ENCODE peak calls at places on chromosome 18, in four cellular contexts. I, R, X and P are unnamed samples.

GRCh38 chr18:3584897-3585460 is 135.0 kb downstream of the TGIF1 start:
- DNase-seq in I (no peak), R (peak; percentile 39), X (no peak), P (peak; percentile 45)

GRCh38 chr18:56286775-56287174 is 351.6 kb downstream of the TXNL1 start:
- DNase-seq in R (no peak), I (no peak), X (no peak), P (no peak)

GRCh38 chr18:76412818-76413565 is 82.0 kb downstream of the ZNF516 start:
- DNase-seq in R (no peak), I (no peak), X (no peak), P (no peak)

GRCh38 chr18:52531836-52532235 is 191.8 kb downstream of the DCC start:
- DNase-seq in X (no peak), I (no peak), R (no peak), P (no peak)

GRCh38 chr18:61589724-61590065 is 256.5 kb downstream of the CDH20 start:
- DNase-seq in X (no peak), R (no peak), I (no peak), P (no peak)

GRCh38 chr18:64807560-64807959 is 658.7 kb upstream of the LINC00305 start:
- DNase-seq in X (no peak), I (no peak), R (no peak), P (no peak)

GRCh38 chr18:76721207-76721996 is 101.0 kb upstream of the ZNF236 start:
- DNase-seq in I (no peak), X (no peak), R (no peak), P (no peak)

GRCh38 chr18:9437049-9437448 is 38.3 kb upstream of the RALBP1 start:
- DNase-seq in I (no peak), R (no peak), X (no peak), P (no peak)

GRCh38 chr18:5543854-5544389 is at the start of gene EPB41L3:
- DNase-seq in X (no peak), I (no peak), R (no peak), P (peak; percentile 49)

GRCh38 chr18:13464432-13465125 is 246.0 kb downstream of the LDLRAD4 start:
- DNase-seq in X (peak; percentile 44), I (no peak), R (no peak), P (no peak)

DNA sequence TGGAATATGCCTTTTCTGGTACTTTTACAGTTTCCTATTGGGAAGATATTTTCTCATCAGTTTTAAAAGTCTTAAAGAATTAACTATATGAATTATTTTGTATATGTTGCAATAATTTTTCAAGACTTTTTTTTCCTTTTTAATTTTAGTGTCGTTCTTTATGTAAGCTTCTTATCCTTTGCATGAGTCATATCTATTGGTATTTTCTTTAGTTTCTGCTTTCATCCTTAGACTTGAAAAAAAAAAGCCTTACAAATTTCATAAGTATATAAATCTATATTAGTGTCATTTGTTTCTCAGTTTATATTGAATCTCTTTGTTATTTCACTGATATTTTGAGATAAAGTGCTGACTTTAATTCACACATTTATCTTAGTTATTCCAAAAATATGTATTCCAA is 94.9 kb downstream of the DSEL start:
- DNase-seq in X (no peak), I (no peak), R (no peak), P (no peak)
- TF ChIP-seq TCF7 in X (no peak), I (no peak), R (no peak), P (no peak)

GRCh38 chr18:45522371-45522770 is 92.9 kb upstream of the SLC14A2 start:
- DNase-seq in I (no peak), X (no peak), R (no peak), P (no peak)

GRCh38 chr18:45518770-45519169 is 96.5 kb upstream of the SLC14A2 start:
- DNase-seq in X (no peak), R (no peak), I (no peak), P (no peak)

GRCh38 chr18:45521777-45522176 is 93.5 kb upstream of the SLC14A2 start:
- DNase-seq in R (no peak), X (no peak), I (no peak), P (no peak)

GRCh38 chr18:45519881-45520280 is 95.4 kb upstream of the SLC14A2 start:
- DNase-seq in I (no peak), R (no peak), X (no peak), P (no peak)

GRCh38 chr18:45521151-45521550 is 94.1 kb upstream of the SLC14A2 start:
- DNase-seq in R (no peak), X (no peak), I (no peak), P (no peak)
- TF ChIP-seq TCF7 in R (no peak), X (no peak), I (no peak), P (no peak)

GRCh38 chr18:70781860-70782453 is 493.1 kb downstream of the SOCS6 start:
- DNase-seq in R (peak; percentile 6), I (peak; percentile 27), X (peak; percentile 15), P (peak; percentile 37)
- TF ChIP-seq TCF7 in R (no peak), I (no peak), X (no peak), P (no peak)

GRCh38 chr18:55024568-55024967 is 65.3 kb upstream of the CCDC68 start:
- DNase-seq in I (no peak), X (no peak), R (no peak), P (no peak)
- TF ChIP-seq TCF7 in I (no peak), X (no peak), R (no peak), P (no peak)

DNA sequence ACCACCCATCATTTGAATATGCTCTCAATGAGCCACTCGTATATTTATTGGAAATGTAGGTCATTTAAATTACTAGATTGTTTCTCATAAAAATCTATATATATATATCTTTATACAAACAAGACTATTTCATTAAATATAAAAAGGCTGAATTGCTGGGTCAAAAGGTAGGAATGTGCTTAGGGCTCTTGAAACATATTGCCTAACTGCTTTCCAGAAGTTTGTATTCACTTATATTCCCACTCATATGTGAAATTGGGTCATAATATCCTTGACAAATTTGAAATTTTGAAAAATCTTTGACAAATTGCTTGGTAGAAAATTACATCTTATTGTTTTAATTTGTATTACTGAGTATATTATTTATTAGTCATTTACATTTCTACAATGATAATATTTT is 999.8 kb upstream of the CDH2 start:
- DNase-seq in X (no peak), R (no peak), I (no peak), P (no peak)
- TF ChIP-seq TCF7 in X (no peak), R (no peak), I (no peak), P (no peak)

DNA sequence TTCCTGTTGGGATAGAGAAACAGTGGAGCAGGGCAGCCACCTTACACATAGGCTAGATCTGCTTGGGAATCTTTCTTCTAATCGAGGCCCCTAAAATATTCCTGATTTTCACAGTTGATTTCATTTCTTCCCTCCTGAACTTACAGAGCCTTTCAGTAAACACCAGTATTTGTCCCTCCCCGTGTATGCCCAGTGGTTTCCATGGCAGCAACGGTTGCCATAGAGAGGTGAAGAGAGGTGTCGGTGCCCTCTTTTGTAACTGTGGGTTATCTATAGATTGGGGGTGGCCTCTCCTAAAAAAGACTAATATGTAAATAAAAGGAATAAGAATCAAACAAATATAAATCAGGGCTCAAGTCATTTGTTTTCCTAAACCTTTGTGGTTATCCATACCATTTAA is 35.3 kb downstream of the LIPG start:
- DNase-seq in X (no peak), I (no peak), R (no peak), P (no peak)
- TF ChIP-seq TCF7 in X (no peak), I (no peak), R (no peak), P (no peak)

GRCh38 chr18:35172009-35172408 is 68.8 kb upstream of the ZNF397 start:
- DNase-seq in I (peak; percentile 36), R (no peak), X (no peak), P (no peak)
- TF ChIP-seq TCF7 in I (no peak), R (no peak), X (no peak), P (no peak)